ENCODE peak calls at places on chromosomes 11 and 22, in four cellular contexts. One of them, this sample, is unnamed.
A peak's percentile ranks its signal among the peaks of the same experiment; 100 is the strongest.

GRCh38 chr11:128802358-128802981 is 64.6 kb downstream of the KCNJ1 start:
- DNase-seq in kidney epithelial cell: no peak
- DNase-seq in cardiac fibroblast: peak; percentile 41
- DNase-seq in left ventricle myocardium inferior: no peak
- DNase-seq in this sample: no peak

GRCh38 chr22:41822289-41823057 is 10.4 kb upstream of the SREBF2 start:
- DNase-seq in left ventricle myocardium inferior: no peak
- DNase-seq in kidney epithelial cell: no peak
- DNase-seq in cardiac fibroblast: peak; percentile 81
- DNase-seq in this sample: peak; percentile 67

GRCh38 chr11:47284151-47284550 is 14.2 kb downstream of the MADD start:
- DNase-seq in kidney epithelial cell: no peak
- DNase-seq in cardiac fibroblast: no peak
- DNase-seq in left ventricle myocardium inferior: no peak
- DNase-seq in this sample: no peak

GRCh38 chr22:40586781-40587180 is 49.7 kb downstream of the MRTFA start:
- DNase-seq in kidney epithelial cell: no peak
- DNase-seq in cardiac fibroblast: no peak
- DNase-seq in left ventricle myocardium inferior: no peak
- DNase-seq in this sample: no peak

GRCh38 chr22:26360169-26360885 is 68.7 kb upstream of the ASPHD2 start:
- DNase-seq in left ventricle myocardium inferior: peak; percentile 34
- DNase-seq in cardiac fibroblast: peak; percentile 86
- DNase-seq in kidney epithelial cell: peak; percentile 29
- DNase-seq in this sample: peak; percentile 76

GRCh38 chr11:76339217-76339616 is 41.7 kb downstream of the THAP12 start:
- DNase-seq in left ventricle myocardium inferior: peak; percentile 58
- DNase-seq in cardiac fibroblast: peak; percentile 47
- DNase-seq in kidney epithelial cell: no peak
- DNase-seq in this sample: peak; percentile 15

GRCh38 chr22:36010913-36011312 is 17.7 kb downstream of the RBFOX2 start:
- DNase-seq in cardiac fibroblast: peak; percentile 87
- DNase-seq in left ventricle myocardium inferior: no peak
- DNase-seq in kidney epithelial cell: peak; percentile 37
- DNase-seq in this sample: no peak

GRCh38 chr11:46121328-46121723 is at the start of gene PHF21A:
- DNase-seq in kidney epithelial cell: peak; percentile 38
- DNase-seq in cardiac fibroblast: peak; percentile 95
- DNase-seq in left ventricle myocardium inferior: peak; percentile 93
- DNase-seq in this sample: peak; percentile 96

GRCh38 chr11:10651579-10652361 is 41.8 kb downstream of the IRAG1 start:
- DNase-seq in kidney epithelial cell: no peak
- DNase-seq in left ventricle myocardium inferior: no peak
- DNase-seq in cardiac fibroblast: no peak
- DNase-seq in this sample: peak; percentile 38

GRCh38 chr22:33842421-33843094 is 77.7 kb downstream of the LARGE1 start:
- DNase-seq in left ventricle myocardium inferior: no peak
- DNase-seq in kidney epithelial cell: no peak
- DNase-seq in cardiac fibroblast: no peak
- DNase-seq in this sample: peak; percentile 87

GRCh38 chr22:17964153-17964552 is 60.2 kb downstream of the MICAL3 start:
- DNase-seq in kidney epithelial cell: no peak
- DNase-seq in left ventricle myocardium inferior: no peak
- DNase-seq in cardiac fibroblast: no peak
- DNase-seq in this sample: no peak

GRCh38 chr22:46631113-46631512 is 10.9 kb downstream of the GRAMD4 start:
- DNase-seq in kidney epithelial cell: no peak
- DNase-seq in left ventricle myocardium inferior: no peak
- DNase-seq in cardiac fibroblast: no peak
- DNase-seq in this sample: no peak

GRCh38 chr11:60647087-60647486 is 52.3 kb upstream of the MS4A8 start:
- DNase-seq in cardiac fibroblast: no peak
- DNase-seq in kidney epithelial cell: no peak
- DNase-seq in left ventricle myocardium inferior: no peak
- DNase-seq in this sample: no peak

GRCh38 chr11:120186799-120187591 is 23.8 kb upstream of the OAF start:
- DNase-seq in left ventricle myocardium inferior: no peak
- DNase-seq in kidney epithelial cell: no peak
- DNase-seq in cardiac fibroblast: no peak
- DNase-seq in this sample: peak; percentile 59

GRCh38 chr11:115577701-115578100 is 73.5 kb upstream of the CADM1 start:
- DNase-seq in cardiac fibroblast: no peak
- DNase-seq in kidney epithelial cell: no peak
- DNase-seq in left ventricle myocardium inferior: no peak
- DNase-seq in this sample: no peak

GRCh38 chr11:60370811-60371297 is 7.5 kb upstream of the MS4A7 start:
- DNase-seq in kidney epithelial cell: no peak
- DNase-seq in cardiac fibroblast: peak; percentile 47
- DNase-seq in left ventricle myocardium inferior: no peak
- DNase-seq in this sample: no peak

GRCh38 chr11:78768345-78768744 is 193.7 kb upstream of the NARS2 start:
- DNase-seq in cardiac fibroblast: no peak
- DNase-seq in kidney epithelial cell: no peak
- DNase-seq in left ventricle myocardium inferior: no peak
- DNase-seq in this sample: no peak

GRCh38 chr22:41925783-41926460 is 684 bp downstream of the TNFRSF13C start:
- DNase-seq in left ventricle myocardium inferior: peak; percentile 67
- DNase-seq in kidney epithelial cell: no peak
- DNase-seq in cardiac fibroblast: peak; percentile 32
- DNase-seq in this sample: peak; percentile 88

GRCh38 chr11:45102361-45102809 is 44.1 kb upstream of the PRDM11 start:
- DNase-seq in left ventricle myocardium inferior: no peak
- DNase-seq in kidney epithelial cell: no peak
- DNase-seq in cardiac fibroblast: no peak
- DNase-seq in this sample: no peak

GRCh38 chr22:29617922-29618629 is 14.6 kb downstream of the NF2 start:
- DNase-seq in cardiac fibroblast: peak; percentile 46
- DNase-seq in left ventricle myocardium inferior: no peak
- DNase-seq in kidney epithelial cell: peak; percentile 65
- DNase-seq in this sample: peak; percentile 37

DNA sequence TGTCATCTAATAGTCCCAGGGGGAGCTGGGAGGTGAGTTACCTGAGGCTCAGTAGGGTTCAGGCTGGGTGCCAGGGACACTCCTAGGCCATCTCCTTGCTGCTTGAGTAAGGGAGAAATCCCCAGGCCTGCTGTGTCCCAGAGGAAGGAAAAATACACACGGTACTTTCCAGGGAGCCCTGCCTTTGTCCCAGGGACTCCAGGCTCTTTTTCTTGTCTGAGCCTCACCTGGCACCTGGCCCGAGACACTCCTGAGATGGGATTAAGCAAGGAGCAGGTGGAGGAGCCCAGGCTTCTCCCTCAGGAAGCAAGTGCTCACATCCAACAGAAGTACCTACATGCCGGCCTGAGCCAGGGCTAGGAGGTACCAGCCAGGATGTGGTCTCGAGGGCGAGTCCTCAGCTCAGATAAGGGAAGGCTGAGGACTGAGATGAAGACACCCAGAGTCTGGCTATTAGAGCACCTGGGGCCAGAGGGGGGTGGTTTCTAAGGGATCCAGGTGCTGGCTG is 899 bp upstream of the KLHDC7B start:
- DNase-seq in kidney epithelial cell: no peak
- DNase-seq in left ventricle myocardium inferior: no peak
- DNase-seq in cardiac fibroblast: no peak
- DNase-seq in this sample: peak; percentile 42
- H3K4me3 ChIP-seq in kidney epithelial cell: no peak overlapping the region
- H3K4me3 ChIP-seq in left ventricle myocardium inferior: no peak overlapping the region
- H3K4me3 ChIP-seq in cardiac fibroblast: no peak overlapping the region
- H3K4me3 ChIP-seq in this sample: no peak overlapping the region

DNA sequence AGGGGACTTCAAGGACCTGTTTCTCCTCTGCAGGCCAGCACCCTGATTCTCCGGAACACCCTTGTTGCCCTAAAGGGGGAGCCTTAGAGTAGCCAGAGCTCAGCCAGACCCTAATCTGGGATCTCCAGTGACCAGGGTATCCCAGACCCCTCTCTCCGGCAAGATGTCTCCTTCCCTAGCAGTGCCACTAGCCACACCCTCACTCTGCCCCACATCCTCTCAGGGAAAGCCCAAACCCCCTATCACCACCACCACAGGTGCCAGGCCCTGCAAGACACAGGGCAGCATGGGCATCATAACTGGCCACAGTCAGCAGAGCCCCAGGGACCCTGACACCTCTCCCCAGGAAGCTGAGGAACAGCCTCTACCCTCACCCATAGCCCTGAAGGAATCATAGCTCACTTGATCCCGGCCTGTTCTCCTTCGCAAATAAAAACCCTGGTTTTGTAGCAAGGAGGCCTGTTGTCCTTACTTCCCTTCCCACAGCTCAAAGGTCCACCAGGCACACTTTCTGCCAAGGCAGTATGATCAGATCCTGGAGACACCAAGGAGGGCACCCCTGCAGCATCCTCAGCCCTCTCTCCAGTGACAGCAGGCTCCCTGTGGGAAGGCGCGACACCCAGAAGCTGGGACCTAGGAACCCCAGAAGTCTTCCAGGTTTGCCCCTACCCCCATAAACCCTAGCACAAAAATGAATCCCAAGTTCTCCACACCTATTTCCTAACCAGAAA is 4.6 kb downstream of the CFL1 start:
- DNase-seq in cardiac fibroblast: no peak
- DNase-seq in left ventricle myocardium inferior: no peak
- DNase-seq in kidney epithelial cell: no peak
- DNase-seq in this sample: peak; percentile 41
- TF ChIP-seq CTCF in cardiac fibroblast: no peak
- TF ChIP-seq CTCF in left ventricle myocardium inferior: no peak
- TF ChIP-seq CTCF in kidney epithelial cell: no peak
- TF ChIP-seq CTCF in this sample: no peak

GRCh38 chr22:43693245-43693644 is 118.9 kb downstream of the EFCAB6 start:
- DNase-seq in kidney epithelial cell: no peak
- DNase-seq in cardiac fibroblast: no peak
- DNase-seq in left ventricle myocardium inferior: no peak
- DNase-seq in this sample: no peak

GRCh38 chr22:43704051-43704450 is 108.1 kb downstream of the EFCAB6 start:
- DNase-seq in cardiac fibroblast: no peak
- DNase-seq in left ventricle myocardium inferior: no peak
- DNase-seq in kidney epithelial cell: no peak
- DNase-seq in this sample: no peak

GRCh38 chr22:43697894-43698293 is 114.2 kb downstream of the EFCAB6 start:
- DNase-seq in kidney epithelial cell: no peak
- DNase-seq in cardiac fibroblast: no peak
- DNase-seq in left ventricle myocardium inferior: no peak
- DNase-seq in this sample: no peak

DNA sequence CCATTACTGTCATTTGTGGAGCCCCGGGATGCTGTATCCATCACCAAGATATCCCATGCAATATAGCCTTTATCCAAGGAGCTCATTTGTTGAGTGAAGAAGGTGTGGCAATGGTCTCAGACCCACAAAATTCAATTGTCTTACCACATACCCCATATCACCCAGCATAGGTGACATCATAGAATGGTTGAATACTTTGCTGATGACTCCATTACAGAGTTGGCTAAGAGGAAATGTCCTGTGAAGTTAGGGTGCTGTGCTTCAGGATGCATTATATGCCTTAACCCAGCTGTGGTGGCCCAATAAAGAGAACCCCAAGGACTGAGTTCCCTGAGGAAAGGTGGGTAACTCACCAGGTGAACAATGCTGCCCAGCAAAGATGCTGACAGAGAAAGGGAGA is 113.7 kb downstream of the EFCAB6 start:
- DNase-seq in kidney epithelial cell: no peak
- DNase-seq in left ventricle myocardium inferior: no peak
- DNase-seq in cardiac fibroblast: no peak
- DNase-seq in this sample: no peak
- H3K4me3 ChIP-seq in kidney epithelial cell: no peak overlapping the region
- H3K4me3 ChIP-seq in left ventricle myocardium inferior: no peak overlapping the region
- H3K4me3 ChIP-seq in cardiac fibroblast: no peak overlapping the region
- H3K4me3 ChIP-seq in this sample: no peak overlapping the region

GRCh38 chr22:49312601-49313000 is 515.1 kb downstream of the BRD1 start:
- DNase-seq in kidney epithelial cell: no peak
- DNase-seq in cardiac fibroblast: no peak
- DNase-seq in left ventricle myocardium inferior: no peak
- DNase-seq in this sample: no peak

GRCh38 chr22:49321477-49322055 is 506.1 kb downstream of the BRD1 start:
- DNase-seq in kidney epithelial cell: no peak
- DNase-seq in left ventricle myocardium inferior: no peak
- DNase-seq in cardiac fibroblast: no peak
- DNase-seq in this sample: no peak

GRCh38 chr22:49322231-49322630 is 505.4 kb downstream of the BRD1 start:
- DNase-seq in kidney epithelial cell: no peak
- DNase-seq in cardiac fibroblast: no peak
- DNase-seq in left ventricle myocardium inferior: no peak
- DNase-seq in this sample: no peak

GRCh38 chr22:49320714-49321476 is 506.8 kb downstream of the BRD1 start:
- DNase-seq in left ventricle myocardium inferior: no peak
- DNase-seq in kidney epithelial cell: no peak
- DNase-seq in cardiac fibroblast: no peak
- DNase-seq in this sample: no peak

DNA sequence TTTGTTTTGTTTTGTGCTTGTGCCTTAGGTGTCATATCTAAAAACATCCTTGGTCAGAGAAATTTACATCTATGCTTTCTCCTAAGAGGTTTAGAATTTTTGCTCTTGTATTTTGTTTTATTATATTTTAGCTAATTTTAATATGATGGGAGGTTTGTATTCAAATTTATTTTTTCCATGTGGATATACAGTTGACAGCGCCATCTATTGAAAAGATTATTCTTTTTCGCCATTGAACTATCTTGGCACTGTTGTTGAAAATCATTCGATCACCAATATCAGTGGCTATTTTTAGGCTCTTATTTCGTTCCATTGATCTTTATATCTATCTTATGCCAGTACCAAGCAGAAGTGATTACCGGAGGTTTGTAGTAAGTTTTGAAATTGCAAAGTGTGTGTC is 510.3 kb downstream of the BRD1 start:
- DNase-seq in kidney epithelial cell: no peak
- DNase-seq in cardiac fibroblast: no peak
- DNase-seq in left ventricle myocardium inferior: no peak
- DNase-seq in this sample: no peak
- TF ChIP-seq CTCF in kidney epithelial cell: no peak
- TF ChIP-seq CTCF in cardiac fibroblast: no peak
- TF ChIP-seq CTCF in left ventricle myocardium inferior: no peak
- TF ChIP-seq CTCF in this sample: no peak

DNA sequence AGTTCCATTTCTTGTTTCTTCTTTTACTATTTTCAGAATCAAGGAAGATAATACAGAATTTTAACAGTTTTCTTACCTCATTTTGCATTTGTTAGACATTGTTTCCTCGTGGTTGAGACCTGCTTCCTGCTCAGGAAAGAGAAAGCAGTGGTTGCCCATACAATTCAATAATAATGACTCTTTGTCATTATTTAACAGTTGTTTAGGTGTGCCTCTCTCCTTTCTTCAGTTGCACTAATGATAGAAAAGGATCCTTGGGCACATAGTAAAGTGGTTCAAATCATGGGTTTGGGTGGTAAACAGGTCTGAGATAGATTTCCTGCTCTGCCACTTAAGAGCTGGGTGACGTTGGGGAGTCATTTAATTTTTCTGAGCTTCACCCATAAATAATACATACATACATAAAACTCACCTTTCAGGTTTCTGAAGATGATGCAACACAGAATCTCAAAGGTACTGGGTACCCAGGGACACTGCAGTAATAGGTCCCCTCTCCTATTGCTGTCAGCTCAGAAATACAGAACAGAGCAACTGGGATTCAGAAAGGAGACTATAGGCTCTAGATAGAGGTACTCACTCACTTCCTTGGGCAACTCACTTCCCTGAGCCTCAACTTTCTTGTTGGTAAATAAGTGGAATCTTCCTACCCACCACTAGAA is 34.8 kb downstream of the CD44 start:
- DNase-seq in left ventricle myocardium inferior: no peak
- DNase-seq in cardiac fibroblast: no peak
- DNase-seq in kidney epithelial cell: no peak
- DNase-seq in this sample: peak; percentile 24
- H3K4me3 ChIP-seq in left ventricle myocardium inferior: no peak overlapping the region
- H3K4me3 ChIP-seq in cardiac fibroblast: no peak overlapping the region
- H3K4me3 ChIP-seq in kidney epithelial cell: no peak overlapping the region
- H3K4me3 ChIP-seq in this sample: no peak overlapping the region